ENCODE peak calls at places on chromosomes 2 and 18, in ten cellular contexts. P is vagina; W is heart left ventricle; F is H9; K is hepatocyte; S is osteoblast; B is left ventricle myocardium inferior; H is HepG2; A is effector memory CD4-positive, alpha-beta T cell; T is lung. Q is an unnamed sample.

GRCh38 chr2:219331560-219332213 is 857 bp downstream of the RESP18 start:
- DNase-seq in P (no peak), W (no peak), F (peak; percentile 64), K (peak; percentile 66), S (peak; percentile 68), B (peak; percentile 21), H (no peak), A (no peak), T (no peak), Q (no peak)

GRCh38 chr2:157404363-157404762 is 39.5 kb downstream of the CYTIP start:
- DNase-seq in P (no peak), W (no peak), F (no peak), K (no peak), S (peak; percentile 13), B (no peak), H (no peak), A (peak; percentile 53), T (no peak), Q (peak; percentile 79)

GRCh38 chr2:229300814-229301213 is 29.7 kb upstream of the PID1 start:
- DNase-seq in P (no peak), W (no peak), F (no peak), K (no peak), S (no peak), B (no peak), H (no peak), A (no peak), T (no peak), Q (no peak)

GRCh38 chr18:79749251-79750191 is 48.2 kb upstream of the KCNG2 start:
- DNase-seq in P (no peak), W (no peak), F (no peak), K (no peak), S (peak; percentile 78), B (no peak), H (no peak), A (no peak), T (no peak), Q (no peak)

GRCh38 chr2:197212344-197213262 is 98.0 kb downstream of the ANKRD44 start:
- DNase-seq in P (no peak), W (no peak), F (no peak), K (no peak), S (peak; percentile 32), B (no peak), H (no peak), A (peak; percentile 14), T (no peak), Q (peak; percentile 44)

GRCh38 chr18:23302852-23303527 is 150.1 kb upstream of the RIOK3 start:
- DNase-seq in P (no peak), W (no peak), F (no peak), K (no peak), S (peak; percentile 84), B (no peak), H (no peak), A (no peak), T (no peak), Q (no peak)

GRCh38 chr2:217935901-217936684 is 66.7 kb downstream of the TNS1 start:
- DNase-seq in P (no peak), W (peak; percentile 42), F (no peak), K (no peak), S (peak; percentile 81), B (peak; percentile 11), H (no peak), A (no peak), T (no peak), Q (no peak)

GRCh38 chr18:47970664-47971523 is 40.4 kb upstream of the SMAD2 start:
- DNase-seq in P (no peak), W (no peak), F (no peak), K (no peak), S (no peak), B (no peak), H (no peak), A (no peak), T (no peak), Q (no peak)

GRCh38 chr18:52682260-52682659 is 342.3 kb downstream of the DCC start:
- DNase-seq in P (no peak), W (no peak), F (peak; percentile 36), K (no peak), S (no peak), B (no peak), H (no peak), A (no peak), T (no peak), Q (no peak)

GRCh38 chr2:86296947-86297346 is 40.5 kb downstream of the REEP1 start:
- DNase-seq in P (no peak), W (no peak), F (no peak), K (no peak), S (peak; percentile 34), B (no peak), H (no peak), A (no peak), T (no peak), Q (no peak)
- H3K27ac ChIP-seq in P (no peak overlapping the region), W (no peak overlapping the region), F (no peak overlapping the region), K (no peak overlapping the region), S (no peak overlapping the region), B (peak overlapping the region; percentile 50), H (no peak overlapping the region), A (no peak overlapping the region), T (no peak overlapping the region), Q (no peak overlapping the region)

DNA sequence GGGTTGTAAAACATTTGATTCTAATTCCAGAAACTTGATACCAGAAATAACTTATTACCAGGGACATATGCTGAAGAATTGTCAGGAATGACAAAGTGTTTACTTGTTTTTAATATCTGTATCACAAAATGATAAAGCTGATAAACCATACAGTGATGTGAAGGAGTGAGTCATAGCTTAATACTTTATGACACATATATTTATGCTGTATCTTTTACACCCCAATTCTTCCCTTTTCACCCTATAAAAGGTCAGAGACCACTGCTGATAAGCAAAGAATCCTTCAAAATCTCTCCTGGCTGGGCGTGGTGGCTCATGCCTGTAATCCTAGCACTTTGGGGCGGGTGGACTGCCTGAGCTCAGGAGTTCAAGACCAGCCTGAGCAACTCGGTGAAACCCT is 1.6 kb upstream of the MAPRE2 start:
- DNase-seq in P (no peak), W (no peak), F (no peak), K (no peak), S (no peak), B (no peak), H (no peak), A (no peak), T (no peak), Q (no peak)
- H3K27ac ChIP-seq in P (no peak overlapping the region), W (no peak overlapping the region), F (no peak overlapping the region), K (no peak overlapping the region), S (no peak overlapping the region), B (no peak overlapping the region), H (no peak overlapping the region), A (no peak overlapping the region), T (no peak overlapping the region), Q (no peak overlapping the region)

GRCh38 chr2:128262315-128263253 is 56.1 kb downstream of the HS6ST1 start:
- DNase-seq in P (no peak), W (no peak), F (no peak), K (no peak), S (peak; percentile 45), B (no peak), H (no peak), A (no peak), T (no peak), Q (no peak)

GRCh38 chr2:128263902-128264331 is 54.8 kb downstream of the HS6ST1 start:
- DNase-seq in P (no peak), W (no peak), F (no peak), K (no peak), S (peak; percentile 45), B (no peak), H (no peak), A (no peak), T (no peak), Q (no peak)

GRCh38 chr2:128259585-128259984 is 59.1 kb downstream of the HS6ST1 start:
- DNase-seq in P (no peak), W (no peak), F (no peak), K (no peak), S (no peak), B (no peak), H (no peak), A (no peak), T (no peak), Q (no peak)

GRCh38 chr2:128260239-128261138 is 58.2 kb downstream of the HS6ST1 start:
- DNase-seq in P (no peak), W (no peak), F (peak; percentile 83), K (peak; percentile 90), S (peak; percentile 95), B (no peak), H (peak; percentile 86), A (no peak), T (peak; percentile 57), Q (no peak)

GRCh38 chr2:128261245-128262128 is 57.2 kb downstream of the HS6ST1 start:
- DNase-seq in P (no peak), W (no peak), F (peak; percentile 37), K (no peak), S (no peak), B (no peak), H (no peak), A (no peak), T (no peak), Q (no peak)
- H3K27ac ChIP-seq in P (peak overlapping the region; percentile 50), W (no peak overlapping the region), F (no peak overlapping the region), K (peak overlapping the region; percentile 81), S (peak overlapping the region; percentile 77), B (peak overlapping the region; percentile 45), H (peak overlapping the region; percentile 7), A (no peak overlapping the region), T (no peak overlapping the region), Q (no peak overlapping the region)

GRCh38 chr2:204948822-204949221 is 403.5 kb downstream of the PARD3B start:
- DNase-seq in P (no peak), W (no peak), F (no peak), K (no peak), S (no peak), B (no peak), H (no peak), A (no peak), T (no peak), Q (no peak)
- H3K27ac ChIP-seq in P (no peak overlapping the region), W (no peak overlapping the region), F (no peak overlapping the region), K (no peak overlapping the region), S (no peak overlapping the region), B (no peak overlapping the region), H (no peak overlapping the region), A (no peak overlapping the region), T (no peak overlapping the region), Q (no peak overlapping the region)

GRCh38 chr18:25516747-25517498 is 165.0 kb upstream of the ZNF521 start:
- DNase-seq in P (no peak), W (no peak), F (no peak), K (no peak), S (no peak), B (no peak), H (no peak), A (no peak), T (no peak), Q (no peak)

GRCh38 chr18:25518716-25519053 is 166.7 kb upstream of the ZNF521 start:
- DNase-seq in P (no peak), W (no peak), F (no peak), K (no peak), S (no peak), B (no peak), H (no peak), A (no peak), T (no peak), Q (no peak)

GRCh38 chr18:25517881-25518715 is 166.1 kb upstream of the ZNF521 start:
- DNase-seq in P (no peak), W (no peak), F (no peak), K (no peak), S (no peak), B (no peak), H (no peak), A (no peak), T (no peak), Q (no peak)

DNA sequence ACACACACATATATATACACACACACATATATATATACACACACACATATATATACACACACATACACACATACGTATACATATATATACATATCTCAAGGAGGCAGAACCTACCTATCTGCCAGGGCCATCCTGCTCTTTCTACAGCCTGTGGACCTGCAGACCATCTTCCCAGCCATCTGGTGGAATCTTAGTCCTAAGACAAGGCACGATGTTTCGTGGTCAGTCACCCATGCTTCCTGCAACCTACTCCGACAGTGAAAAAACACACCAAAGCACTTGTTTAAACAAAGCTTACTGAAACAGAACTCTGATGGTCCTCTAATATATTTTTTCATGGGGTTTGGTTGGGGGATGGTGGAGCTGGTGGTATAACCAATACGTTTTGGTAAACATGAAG is 164.2 kb upstream of the ZNF521 start:
- DNase-seq in P (no peak), W (no peak), F (no peak), K (no peak), S (no peak), B (no peak), H (no peak), A (no peak), T (no peak), Q (no peak)
- H3K27ac ChIP-seq in P (no peak overlapping the region), W (no peak overlapping the region), F (no peak overlapping the region), K (no peak overlapping the region), S (no peak overlapping the region), B (no peak overlapping the region), H (no peak overlapping the region), A (no peak overlapping the region), T (no peak overlapping the region), Q (no peak overlapping the region)

Q was measured in CD4-positive, alpha-beta memory T cell.